ENCODE peak calls at places on chromosomes 5 and 9, in four cellular contexts. A is iPS-NIHi11; I is GM13976; Z is stimulated activated naive CD8-positive, alpha-beta T cell treated with anti-CD3 and anti-CD28 coated beads, Interleukin-15, amount 100 ng/mL, for 72 hours. D is an unnamed sample.

GRCh38 chr5:65062684-65063083 is 294.0 kb downstream of the CWC27 start:
- DNase-seq in A (no peak), Z (no peak), I (no peak), D (no peak)

GRCh38 chr9:80836013-80836412 is 853.3 kb downstream of the TLE1 start:
- DNase-seq in A (no peak), I (no peak), Z (no peak), D (no peak)

GRCh38 chr9:113935677-113936380 is 59.7 kb downstream of the ZNF618 start:
- DNase-seq in I (no peak), A (no peak), Z (no peak), D (no peak)

GRCh38 chr5:131548190-131548589 is 86.8 kb downstream of the RAPGEF6 start:
- DNase-seq in A (no peak), Z (no peak), I (no peak), D (no peak)

GRCh38 chr5:57348376-57348775 is 134.2 kb downstream of the ACTBL2 start:
- DNase-seq in A (no peak), Z (no peak), I (no peak), D (no peak)

GRCh38 chr9:92610470-92611420 is 59.2 kb downstream of the IPPK start:
- DNase-seq in A (no peak), I (no peak), Z (no peak), D (no peak)

GRCh38 chr9:132641216-132641615 is 28.6 kb downstream of the DDX31 start:
- DNase-seq in Z (no peak), A (no peak), I (no peak), D (no peak)

GRCh38 chr9:35905912-35906679 is at the start of gene HRCT1:
- DNase-seq in I (no peak), Z (no peak), A (no peak), D (no peak)

GRCh38 chr9:119938871-119939270 is 569.6 kb upstream of the BRINP1 start:
- DNase-seq in Z (no peak), I (no peak), A (no peak), D (no peak)

GRCh38 chr5:16675747-16676255 is 59.0 kb upstream of the RETREG1 start:
- DNase-seq in I (no peak), A (no peak), Z (no peak), D (no peak)

GRCh38 chr9:36640982-36641381 is 68.3 kb downstream of the MELK start:
- DNase-seq in I (no peak), Z (no peak), A (no peak), D (no peak)

GRCh38 chr9:134396825-134397224 is 70.6 kb downstream of the RXRA start:
- DNase-seq in Z (no peak), I (no peak), A (no peak), D (no peak)

GRCh38 chr5:160480652-160481051 is 59.0 kb downstream of the PTTG1 start:
- DNase-seq in Z (no peak), A (no peak), I (no peak), D (no peak)

GRCh38 chr5:67431191-67431590 is 234.6 kb upstream of the CD180 start:
- DNase-seq in I (no peak), Z (no peak), A (no peak), D (no peak)

GRCh38 chr5:322281-322941 is 897 bp downstream of the AHRR start:
- DNase-seq in I (peak), A (no peak), Z (peak), D (no peak)

GRCh38 chr9:116058421-116058820 is 95.2 kb upstream of the PAPPA start:
- DNase-seq in Z (no peak), A (no peak), I (no peak), D (no peak)

GRCh38 chr5:151697452-151697851 is 10.7 kb upstream of the SPARC start:
- DNase-seq in A (no peak), Z (no peak), I (no peak), D (no peak)

GRCh38 chr9:13267743-13268142 is 11.7 kb downstream of the MPDZ start:
- DNase-seq in A (peak), I (no peak), Z (no peak), D (no peak)

GRCh38 chr9:1152171-1152570 is 102.0 kb downstream of the DMRT2 start:
- DNase-seq in Z (no peak), A (no peak), I (no peak), D (no peak)

GRCh38 chr9:80242022-80242421 is 670.3 kb downstream of the TLE4 start:
- DNase-seq in Z (no peak), I (no peak), A (no peak), D (no peak)

GRCh38 chr9:28758346-28758745 is 1185.1 kb upstream of the C9orf72 start:
- DNase-seq in A (no peak), Z (no peak), I (no peak), D (no peak)

GRCh38 chr5:116554764-116555163 is 19.9 kb downstream of the SEMA6A start:
- DNase-seq in A (no peak), Z (no peak), I (no peak), D (no peak)

GRCh38 chr5:39519566-39520231 is 94.9 kb upstream of the DAB2 start:
- DNase-seq in I (no peak), A (no peak), Z (no peak), D (no peak)

GRCh38 chr9:114223564-114224246 is 68.4 kb downstream of the COL27A1 start:
- DNase-seq in I (no peak), Z (no peak), A (no peak), D (no peak)

GRCh38 chr5:179130101-179130681 is 70.0 kb downstream of the ZNF354C start:
- DNase-seq in I (no peak), Z (no peak), A (no peak), D (no peak)

GRCh38 chr5:115640274-115640673 is 14.4 kb upstream of the TMED7 start:
- DNase-seq in A (no peak), Z (no peak), I (no peak), D (no peak)

GRCh38 chr5:61327761-61328753 is 4.0 kb upstream of the ZSWIM6 start:
- DNase-seq in Z (peak), A (no peak), I (peak), D (peak)

GRCh38 chr5:72597456-72597948 is 90.3 kb upstream of the ZNF366 start:
- DNase-seq in Z (no peak), A (peak), I (no peak), D (no peak)

GRCh38 chr9:114397219-114397847 is 9.6 kb upstream of the AKNA start:
- DNase-seq in I (no peak), A (no peak), Z (no peak), D (no peak)

D was measured in GM12891.